ENCODE peak calls at places on chromosomes 7 and 10, in five cellular contexts. V, A, X, W and C are unnamed samples.

GRCh38 chr7:158828343-158829020 is 827 bp downstream of the ESYT2 start:
- DNase-seq in V (peak), A (peak), X (no peak), W (peak), C (no peak)

GRCh38 chr7:42192072-42192471 is 44.9 kb downstream of the GLI3 start:
- DNase-seq in V (no peak), A (no peak), X (no peak), W (no peak), C (no peak)

GRCh38 chr10:55500931-55501559 is 700.0 kb upstream of the PCDH15 start:
- DNase-seq in V (no peak), A (no peak), X (peak), W (no peak), C (no peak)

GRCh38 chr10:118564652-118565051 is 30.8 kb downstream of the PRLHR start:
- DNase-seq in V (no peak), A (no peak), X (no peak), W (no peak), C (no peak)

GRCh38 chr10:51653025-51653424 is 46.4 kb downstream of the CSTF2T start:
- DNase-seq in V (no peak), A (no peak), X (no peak), W (no peak), C (no peak)

GRCh38 chr10:133388265-133388972 is 5.5 kb upstream of the MTG1 start:
- DNase-seq in V (no peak), A (no peak), X (no peak), W (peak), C (peak)

GRCh38 chr7:91239171-91239604 is 25.0 kb upstream of the FZD1 start:
- DNase-seq in V (no peak), A (no peak), X (no peak), W (no peak), C (no peak)

GRCh38 chr7:108660465-108660864 is 90.8 kb downstream of the DNAJB9 start:
- DNase-seq in V (no peak), A (no peak), X (no peak), W (no peak), C (no peak)

GRCh38 chr7:71096341-71096740 is 35.6 kb upstream of the GALNT17 start:
- DNase-seq in V (no peak), A (no peak), X (no peak), W (no peak), C (no peak)

GRCh38 chr7:51045319-51046102 is 262.8 kb upstream of the GRB10 start:
- DNase-seq in V (no peak), A (no peak), X (no peak), W (no peak), C (no peak)

GRCh38 chr7:27389508-27389907 is 146.9 kb downstream of the EVX1 start:
- DNase-seq in V (no peak), A (no peak), X (no peak), W (no peak), C (no peak)

GRCh38 chr10:44990302-44990655 is 10.4 kb upstream of the ZNF22 start:
- DNase-seq in V (no peak), A (no peak), X (peak), W (peak), C (peak)

GRCh38 chr10:70551971-70552422 is 50.5 kb downstream of the PRF1 start:
- DNase-seq in V (peak), A (peak), X (no peak), W (no peak), C (no peak)

GRCh38 chr10:93149761-93150160 is 76.1 kb downstream of the CYP26A1 start:
- DNase-seq in V (no peak), A (no peak), X (no peak), W (no peak), C (no peak)

GRCh38 chr10:63171926-63172325 is 38.8 kb downstream of the NRBF2 start:
- DNase-seq in V (no peak), A (no peak), X (no peak), W (no peak), C (no peak)

GRCh38 chr7:149355390-149356048 is 93.5 kb downstream of the ZNF783 start:
- DNase-seq in V (no peak), A (no peak), X (peak), W (no peak), C (no peak)

GRCh38 chr7:4172883-4173282 is 509.2 kb upstream of the FOXK1 start:
- DNase-seq in V (no peak), A (no peak), X (no peak), W (no peak), C (no peak)

GRCh38 chr7:30708983-30709382 is 26.7 kb upstream of the CRHR2 start:
- DNase-seq in V (peak), A (no peak), X (no peak), W (no peak), C (peak)

GRCh38 chr10:91700788-91701444 is 68.0 kb upstream of the PPP1R3C start:
- DNase-seq in V (no peak), A (no peak), X (no peak), W (no peak), C (no peak)

GRCh38 chr7:114109299-114109698 is 190.5 kb upstream of the PPP1R3A start:
- DNase-seq in V (no peak), A (no peak), X (no peak), W (no peak), C (no peak)

GRCh38 chr10:74842301-74842700 is 15.9 kb downstream of the KAT6B start:
- DNase-seq in V (no peak), A (no peak), X (no peak), W (no peak), C (no peak)

GRCh38 chr10:63887026-63887589 is 365.9 kb downstream of the REEP3 start:
- DNase-seq in V (no peak), A (no peak), X (peak), W (no peak), C (no peak)

GRCh38 chr7:158239290-158239981 is 348.2 kb downstream of the PTPRN2 start:
- DNase-seq in V (no peak), A (peak), X (no peak), W (no peak), C (no peak)

GRCh38 chr10:118241229-118242137 is 100.6 kb downstream of the FAM204A start:
- DNase-seq in V (peak), A (peak), X (peak), W (peak), C (peak)

GRCh38 chr10:101901340-101901739 is 57.7 kb upstream of the KCNIP2 start:
- DNase-seq in V (no peak), A (no peak), X (no peak), W (no peak), C (no peak)

GRCh38 chr7:138663741-138664710 is 37.1 kb downstream of the SVOPL start:
- DNase-seq in V (no peak), A (peak), X (no peak), W (peak), C (no peak)

GRCh38 chr10:43037942-43038782 is 38.7 kb upstream of the RET start:
- DNase-seq in V (no peak), A (no peak), X (no peak), W (no peak), C (peak)

GRCh38 chr7:27210441-27211083 is 10.7 kb upstream of the HOXA13 start:
- DNase-seq in V (peak), A (peak), X (no peak), W (no peak), C (no peak)

GRCh38 chr10:64036306-64036930 is 515.2 kb downstream of the REEP3 start:
- DNase-seq in V (no peak), A (no peak), X (no peak), W (no peak), C (no peak)

GRCh38 chr10:29319205-29319781 is 30.4 kb downstream of the LYZL1 start:
- DNase-seq in V (no peak), A (no peak), X (no peak), W (no peak), C (no peak)

GRCh38 chr7:80611779-80612178 is 26.7 kb upstream of the CD36 start:
- DNase-seq in V (no peak), A (no peak), X (no peak), W (peak), C (no peak)

GRCh38 chr10:127012769-127013152 is 107.5 kb downstream of the DOCK1 start:
- DNase-seq in V (no peak), A (peak), X (no peak), W (no peak), C (peak)

GRCh38 chr7:134029743-134030142 is 97.4 kb upstream of the LRGUK start:
- DNase-seq in V (no peak), A (no peak), X (no peak), W (no peak), C (no peak)

GRCh38 chr10:116765549-116766162 is 23.3 kb upstream of the HSPA12A start:
- DNase-seq in V (no peak), A (peak), X (no peak), W (no peak), C (peak)

GRCh38 chr7:101235050-101235449 is 2.6 kb downstream of the CLDN15 start:
- DNase-seq in V (no peak), A (no peak), X (no peak), W (no peak), C (no peak)

GRCh38 chr7:101235522-101235921 is 2.1 kb downstream of the CLDN15 start:
- DNase-seq in V (no peak), A (peak), X (no peak), W (no peak), C (no peak)

GRCh38 chr7:101232141-101232821 is 5.3 kb downstream of the CLDN15 start:
- DNase-seq in V (no peak), A (peak), X (peak), W (no peak), C (no peak)

GRCh38 chr7:101234636-101235035 is 3.0 kb downstream of the CLDN15 start:
- DNase-seq in V (no peak), A (peak), X (no peak), W (no peak), C (no peak)

GRCh38 chr7:101233907-101234547 is 3.6 kb downstream of the CLDN15 start:
- DNase-seq in V (no peak), A (no peak), X (no peak), W (no peak), C (no peak)
- TF ChIP-seq EP300 in V (no peak), A (no peak), X (no peak), W (no peak), C (no peak)

DNA sequence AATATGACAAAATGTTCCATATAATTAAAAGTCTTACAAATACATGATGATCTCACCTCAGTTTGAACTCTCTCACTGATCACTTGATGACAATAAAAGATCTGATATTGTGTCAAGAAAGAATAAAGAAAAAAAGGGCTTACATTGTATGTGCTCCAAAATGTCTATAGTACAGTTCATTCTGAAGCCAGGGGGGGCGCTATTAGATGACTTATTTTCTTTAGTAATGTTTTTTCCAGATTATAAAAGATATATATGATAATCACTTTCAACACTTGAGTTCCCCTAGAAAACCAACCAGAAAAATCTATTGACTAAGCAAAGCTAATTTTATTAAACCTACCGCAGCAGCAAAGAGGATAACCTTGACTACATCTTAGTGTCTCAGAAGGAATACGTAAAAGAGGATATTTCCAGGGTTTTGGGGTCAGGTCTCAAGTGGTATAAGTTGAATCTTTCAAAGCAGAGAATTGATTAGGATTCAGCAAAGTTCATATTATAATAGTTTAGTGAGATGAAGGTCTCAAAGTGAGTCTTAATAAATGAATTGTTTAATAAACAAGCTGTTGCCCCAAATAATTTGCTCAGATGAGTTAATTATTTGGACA is 55.8 kb downstream of the PTN start:
- DNase-seq in V (no peak), A (no peak), X (no peak), W (no peak), C (no peak)
- TF ChIP-seq CTCF in V (no peak), A (no peak), X (no peak), W (no peak), C (no peak)

DNA sequence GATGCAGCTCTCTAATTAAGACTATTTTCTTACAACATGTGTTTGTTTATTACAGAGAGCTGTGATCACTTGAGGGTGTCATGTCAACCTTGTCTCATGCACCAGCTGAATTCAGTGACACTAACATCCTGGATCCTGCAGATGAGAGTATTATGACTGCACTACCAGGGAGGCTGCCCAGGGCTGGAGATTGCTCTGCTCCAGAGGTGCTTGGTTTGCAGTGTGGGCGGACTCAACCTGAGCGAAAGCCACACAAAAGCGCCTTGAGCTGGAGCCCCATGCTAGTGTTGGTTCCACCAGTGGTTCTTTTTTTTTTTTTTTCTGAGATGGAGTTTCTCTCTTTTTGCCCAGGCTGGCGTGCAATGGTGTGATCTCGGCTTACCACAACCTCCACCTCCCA is 33.8 kb upstream of the ATXN7L1 start:
- DNase-seq in V (no peak), A (no peak), X (no peak), W (no peak), C (no peak)
- TF ChIP-seq POLR2A in V (no peak), A (no peak), X (no peak), W (no peak), C (no peak)

DNA sequence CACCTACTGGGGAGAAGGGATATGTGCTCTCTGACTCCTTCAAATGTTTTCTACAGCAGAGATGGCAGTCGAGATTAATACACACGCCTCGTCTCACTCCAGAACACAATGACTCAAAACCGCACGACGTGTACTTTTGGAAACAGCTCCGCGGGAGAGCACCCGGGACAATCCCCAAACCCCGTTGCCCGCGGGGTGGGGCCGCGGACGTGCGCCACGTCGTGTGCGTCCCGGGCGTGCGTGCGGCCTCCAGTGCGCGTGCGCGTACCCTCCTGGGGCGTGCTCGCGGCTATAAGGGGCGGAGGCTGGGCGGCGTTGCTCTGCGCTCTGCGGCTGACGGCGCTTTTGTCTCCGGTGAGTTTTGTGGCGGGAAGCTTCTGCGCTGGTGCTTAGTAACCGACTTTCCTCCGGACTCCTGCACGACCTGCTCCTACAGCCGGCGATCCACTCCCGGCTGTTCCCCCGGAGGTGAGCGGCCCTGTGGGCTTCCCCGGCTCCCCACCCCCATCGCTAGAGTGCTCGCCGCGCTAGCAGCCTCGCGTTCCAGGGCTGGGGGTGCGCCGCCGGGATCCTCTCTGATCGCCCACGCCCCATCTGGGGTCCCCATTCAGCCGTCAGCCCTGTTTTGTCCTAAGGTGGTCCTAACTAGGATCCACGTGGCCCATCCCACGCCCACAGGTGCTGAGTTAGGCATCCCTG is at the start of gene HILPDA:
- DNase-seq in V (peak), A (peak), X (no peak), W (peak), C (peak)
- TF ChIP-seq EP300 in V (peak), A (no peak), X (no peak), W (peak), C (no peak)